ENCODE peak calls at places on chromosomes 3 and 15, in nine cellular contexts. P, D, E, O, J, K, T, B and S are unnamed samples. For H3K4me1, the result is how much of the 10 kb centered on the place peaks cover.

GRCh38 chr15:69595009-69595825 is 142.6 kb downstream of the RPLP1 start:
- DNase-seq in P (peak), D (no peak), E (no peak), O (peak), J (peak), K (no peak), T (peak), B (peak), S (no peak)

GRCh38 chr15:85403745-85404144 is 23.3 kb downstream of the AKAP13 start:
- DNase-seq in P (no peak), D (no peak), E (no peak), O (no peak), J (no peak), K (no peak), T (no peak), B (no peak), S (no peak)

GRCh38 chr3:172846706-172847105 is 96.2 kb downstream of the ECT2 start:
- DNase-seq in P (no peak), D (no peak), E (no peak), O (no peak), J (no peak), K (no peak), T (no peak), B (no peak), S (no peak)

GRCh38 chr3:110743202-110743601 is 328.4 kb upstream of the NECTIN3 start:
- DNase-seq in P (no peak), D (no peak), E (peak), O (no peak), J (no peak), K (no peak), T (no peak), B (peak), S (no peak)

GRCh38 chr3:139325551-139325950 is 18.3 kb upstream of the MRPS22 start:
- DNase-seq in P (no peak), D (no peak), E (no peak), O (no peak), J (no peak), K (no peak), T (no peak), B (no peak), S (no peak)

GRCh38 chr3:57079221-57079831 is 18.9 kb downstream of the SPATA12 start:
- DNase-seq in P (peak), D (peak), E (peak), O (peak), J (no peak), K (no peak), T (peak), B (peak), S (no peak)

GRCh38 chr3:106104078-106104477 is 235.3 kb upstream of the CBLB start:
- DNase-seq in P (no peak), D (no peak), E (no peak), O (no peak), J (no peak), K (no peak), T (no peak), B (no peak), S (no peak)

GRCh38 chr3:175585898-175586297 is 726.8 kb downstream of the NAALADL2 start:
- DNase-seq in P (no peak), D (no peak), E (no peak), O (no peak), J (no peak), K (peak), T (no peak), B (no peak), S (no peak)

GRCh38 chr3:32220006-32220405 is 18.5 kb upstream of the CMTM8 start:
- DNase-seq in P (no peak), D (no peak), E (no peak), O (no peak), J (no peak), K (no peak), T (no peak), B (no peak), S (no peak)

GRCh38 chr3:16059700-16060357 is 114.7 kb upstream of the GALNT15 start:
- DNase-seq in P (no peak), D (no peak), E (no peak), O (no peak), J (no peak), K (peak), T (no peak), B (no peak), S (no peak)
- H3K4me1 ChIP-seq in P (under half), D (under half), E (under half), O (under half), J (under half), K (under half), T (under half), B (under half), S (under half)

DNA sequence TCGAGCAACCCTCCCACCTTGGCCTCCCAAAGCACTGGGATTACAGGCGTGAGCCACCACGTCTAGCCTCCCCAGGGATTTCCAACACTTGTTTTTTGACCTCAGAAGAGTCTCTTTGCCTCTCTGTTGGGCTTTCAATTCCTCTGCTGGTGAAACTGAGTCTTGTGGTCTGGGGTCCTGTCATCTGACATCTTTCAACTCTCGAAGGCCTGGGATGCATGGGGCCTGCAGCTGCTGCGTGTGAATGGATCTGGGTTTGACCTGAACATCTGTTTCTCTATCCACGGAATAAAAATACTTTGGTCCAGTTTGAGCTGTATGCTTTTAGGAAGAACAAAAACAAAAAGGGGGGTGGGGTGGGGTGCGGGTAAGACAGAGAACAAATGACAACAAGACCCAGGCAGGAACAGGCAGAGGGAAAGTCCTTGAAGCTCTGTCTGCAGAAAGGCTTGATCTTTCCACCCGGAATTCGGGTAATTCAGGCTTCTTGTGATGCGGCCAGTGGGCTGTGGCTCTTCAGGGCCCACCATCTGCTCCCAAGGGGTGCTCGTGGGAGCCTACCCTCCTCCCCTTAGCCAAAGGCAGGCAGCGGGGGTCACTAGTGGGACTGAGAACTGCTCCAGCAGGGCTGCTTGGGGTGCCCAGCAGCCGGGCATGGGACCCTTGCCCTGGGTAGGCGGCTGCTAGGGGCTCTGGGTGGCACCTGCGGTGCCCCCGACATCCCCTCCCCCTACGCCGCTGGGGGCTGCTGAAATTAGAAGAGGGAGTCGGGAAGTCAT is 71.5 kb downstream of the SLC12A8 start:
- DNase-seq in P (no peak), D (no peak), E (no peak), O (no peak), J (no peak), K (no peak), T (no peak), B (no peak), S (no peak)
- H3K27ac ChIP-seq in P (peak), D (no peak), E (no peak), O (peak), J (peak), K (no peak), T (peak), B (peak), S (peak)

GRCh38 chr15:82852906-82853635 is 43.6 kb downstream of the WHAMM start:
- DNase-seq in P (no peak), D (no peak), E (no peak), O (no peak), J (no peak), K (no peak), T (no peak), B (peak), S (no peak)
- H3K4me1 ChIP-seq in P (under half), D (under half), E (under half), O (under half), J (under half), K (under half), T (under half), B (under half), S (under half)

GRCh38 chr3:16137044-16137443 is 37.4 kb upstream of the GALNT15 start:
- DNase-seq in P (no peak), D (no peak), E (no peak), O (no peak), J (no peak), K (no peak), T (no peak), B (no peak), S (no peak)
- H3K27ac ChIP-seq in P (peak), D (no peak), E (no peak), O (peak), J (peak), K (no peak), T (peak), B (no peak), S (no peak)

GRCh38 chr3:53147903-53148400 is 13.1 kb upstream of the PRKCD start:
- DNase-seq in P (peak), D (peak), E (no peak), O (no peak), J (no peak), K (no peak), T (no peak), B (no peak), S (no peak)
- H3K4me1 ChIP-seq in P (half or more), D (under half), E (under half), O (under half), J (under half), K (under half), T (under half), B (under half), S (under half)

DNA sequence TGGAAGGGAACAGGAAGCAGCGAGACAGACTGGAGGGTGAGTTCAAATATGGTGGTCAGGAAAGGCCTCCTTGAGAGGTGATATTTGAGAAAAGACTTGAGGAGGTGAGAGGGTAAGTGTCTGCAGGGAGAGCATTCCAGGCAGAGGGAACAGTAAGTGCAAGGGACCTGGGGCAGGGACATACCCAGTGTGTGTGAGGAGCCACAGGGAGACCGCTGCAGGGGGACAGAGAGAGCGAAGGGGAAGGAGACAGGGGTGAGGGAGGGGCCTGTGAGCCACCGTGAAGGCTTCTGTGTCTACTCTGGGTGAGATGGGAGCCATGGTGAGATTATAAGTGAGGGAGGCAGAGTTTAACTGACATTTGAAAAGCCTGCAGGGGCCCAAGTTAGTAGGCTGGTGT is 38.0 kb downstream of the WNT7A start:
- DNase-seq in P (no peak), D (no peak), E (no peak), O (no peak), J (no peak), K (no peak), T (no peak), B (no peak), S (no peak)
- H3K27ac ChIP-seq in P (no peak), D (no peak), E (no peak), O (no peak), J (no peak), K (no peak), T (no peak), B (no peak), S (no peak)

GRCh38 chr15:38454687-38455071 is 752 bp downstream of the FAM98B start:
- DNase-seq in P (no peak), D (no peak), E (peak), O (no peak), J (no peak), K (no peak), T (no peak), B (no peak), S (no peak)
- H3K4me1 ChIP-seq in P (under half), D (under half), E (under half), O (under half), J (under half), K (under half), T (under half), B (under half), S (under half)